ENCODE peak calls at places on chromosome 6, in five cellular contexts. A is type B pancreatic cell, H is cardiac muscle cell, T is HCT116, C is right lobe of liver. Y is an unnamed sample.

GRCh38 chr6:9204171-9204570 is 768.8 kb upstream of the SLC35B3 start:
- DNase-seq in A (no peak), H (no peak), T (peak; percentile 56), C (no peak), Y (peak; percentile 59)

GRCh38 chr6:14100098-14100497 is 17.5 kb upstream of the CD83 start:
- DNase-seq in A (no peak), H (no peak), T (no peak), C (no peak), Y (no peak)

GRCh38 chr6:167047554-167047953 is 48.4 kb downstream of the CEP43 start:
- DNase-seq in A (no peak), H (no peak), T (no peak), C (no peak), Y (no peak)

GRCh38 chr6:37517411-37517812 is 17.7 kb upstream of the CCDC167 start:
- DNase-seq in A (no peak), H (no peak), T (no peak), C (no peak), Y (no peak)

GRCh38 chr6:113630365-113630737 is 226.8 kb upstream of the MARCKS start:
- DNase-seq in A (no peak), H (no peak), T (no peak), C (no peak), Y (no peak)

GRCh38 chr6:8556370-8557018 is 121.1 kb upstream of the SLC35B3 start:
- DNase-seq in A (no peak), H (no peak), T (peak; percentile 16), C (no peak), Y (no peak)

GRCh38 chr6:7058250-7058923 is 49.4 kb upstream of the RREB1 start:
- DNase-seq in A (no peak), H (peak; percentile 34), T (peak; percentile 97), C (peak; percentile 59), Y (peak; percentile 76)

GRCh38 chr6:105784179-105784578 is 302.0 kb upstream of the PRDM1 start:
- DNase-seq in A (no peak), H (no peak), T (no peak), C (no peak), Y (no peak)

GRCh38 chr6:33014841-33015634 is 5.6 kb upstream of the HLA-DOA start:
- DNase-seq in A (no peak), H (peak; percentile 75), T (peak; percentile 78), C (no peak), Y (peak; percentile 78)

GRCh38 chr6:138500867-138501446 is 1.7 kb upstream of the NHSL1 start:
- DNase-seq in A (no peak), H (no peak), T (no peak), C (no peak), Y (no peak)

GRCh38 chr6:165662041-165662491 is 975 bp downstream of the PDE10A start:
- DNase-seq in A (no peak), H (peak; percentile 55), T (no peak), C (no peak), Y (peak; percentile 56)

GRCh38 chr6:137001287-137001976 is 43.3 kb downstream of the IL20RA start:
- DNase-seq in A (no peak), H (no peak), T (peak; percentile 74), C (no peak), Y (no peak)

GRCh38 chr6:158661156-158661555 is 11.3 kb downstream of the SYTL3 start:
- DNase-seq in A (no peak), H (no peak), T (no peak), C (no peak), Y (no peak)

GRCh38 chr6:139337830-139338229 is 36.6 kb downstream of the CITED2 start:
- DNase-seq in A (no peak), H (no peak), T (no peak), C (no peak), Y (no peak)

GRCh38 chr6:125444234-125444949 is 142.6 kb upstream of the HDDC2 start:
- DNase-seq in A (no peak), H (no peak), T (no peak), C (peak; percentile 52), Y (no peak)

GRCh38 chr6:151773382-151773781 is 34.1 kb upstream of the ESR1 start:
- DNase-seq in A (no peak), H (no peak), T (no peak), C (no peak), Y (no peak)

GRCh38 chr6:106685833-106686232 is 56.5 kb downstream of the QRSL1 start:
- DNase-seq in A (no peak), H (no peak), T (no peak), C (no peak), Y (no peak)

GRCh38 chr6:79127660-79128059 is 49.6 kb upstream of the PHIP start:
- DNase-seq in A (no peak), H (no peak), T (no peak), C (no peak), Y (peak; percentile 14)

GRCh38 chr6:130559166-130559565 is 193.3 kb downstream of the TMEM200A start:
- DNase-seq in A (no peak), H (no peak), T (no peak), C (no peak), Y (no peak)

GRCh38 chr6:50889492-50889891 is 70.8 kb downstream of the TFAP2B start:
- DNase-seq in A (no peak), H (no peak), T (no peak), C (no peak), Y (no peak)

GRCh38 chr6:56076033-56076432 is 171.3 kb downstream of the COL21A1 start:
- DNase-seq in A (no peak), H (no peak), T (no peak), C (no peak), Y (no peak)

GRCh38 chr6:87393026-87393622 is 14.6 kb upstream of the CFAP206 start:
- DNase-seq in A (no peak), H (peak; percentile 80), T (peak; percentile 62), C (no peak), Y (peak; percentile 38)

GRCh38 chr6:18488004-18488403 is 100.9 kb downstream of the RNF144B start:
- DNase-seq in A (no peak), H (no peak), T (no peak), C (no peak), Y (no peak)

GRCh38 chr6:31541059-31541657 is 645 bp downstream of the DDX39B start:
- DNase-seq in A (no peak), H (peak; percentile 42), T (no peak), C (no peak), Y (peak; percentile 69)

GRCh38 chr6:122717350-122717749 is 62.2 kb upstream of the FABP7 start:
- DNase-seq in A (no peak), H (peak; percentile 67), T (no peak), C (no peak), Y (no peak)

GRCh38 chr6:125918681-125919566 is 37.6 kb upstream of the HINT3 start:
- DNase-seq in A (no peak), H (no peak), T (no peak), C (no peak), Y (peak; percentile 66)

GRCh38 chr6:94424692-94425091 is 1005.3 kb upstream of the EPHA7 start:
- DNase-seq in A (no peak), H (no peak), T (no peak), C (no peak), Y (no peak)

GRCh38 chr6:33428219-33428890 is 8.5 kb downstream of the SYNGAP1 start:
- DNase-seq in A (no peak), H (peak; percentile 24), T (no peak), C (no peak), Y (peak; percentile 63)

GRCh38 chr6:142569676-142570075 is 267.9 kb downstream of the ADGRG6 start:
- DNase-seq in A (no peak), H (peak; percentile 1), T (peak; percentile 33), C (no peak), Y (no peak)

GRCh38 chr6:15288856-15289255 is 43.0 kb downstream of the JARID2 start:
- DNase-seq in A (no peak), H (no peak), T (no peak), C (no peak), Y (no peak)

GRCh38 chr6:15287670-15288069 is 41.8 kb downstream of the JARID2 start:
- DNase-seq in A (no peak), H (no peak), T (no peak), C (no peak), Y (no peak)

GRCh38 chr6:15283986-15284361 is 38.1 kb downstream of the JARID2 start:
- DNase-seq in A (no peak), H (no peak), T (no peak), C (no peak), Y (no peak)

GRCh38 chr6:15282334-15282733 is 36.5 kb downstream of the JARID2 start:
- DNase-seq in A (no peak), H (no peak), T (no peak), C (no peak), Y (no peak)

DNA sequence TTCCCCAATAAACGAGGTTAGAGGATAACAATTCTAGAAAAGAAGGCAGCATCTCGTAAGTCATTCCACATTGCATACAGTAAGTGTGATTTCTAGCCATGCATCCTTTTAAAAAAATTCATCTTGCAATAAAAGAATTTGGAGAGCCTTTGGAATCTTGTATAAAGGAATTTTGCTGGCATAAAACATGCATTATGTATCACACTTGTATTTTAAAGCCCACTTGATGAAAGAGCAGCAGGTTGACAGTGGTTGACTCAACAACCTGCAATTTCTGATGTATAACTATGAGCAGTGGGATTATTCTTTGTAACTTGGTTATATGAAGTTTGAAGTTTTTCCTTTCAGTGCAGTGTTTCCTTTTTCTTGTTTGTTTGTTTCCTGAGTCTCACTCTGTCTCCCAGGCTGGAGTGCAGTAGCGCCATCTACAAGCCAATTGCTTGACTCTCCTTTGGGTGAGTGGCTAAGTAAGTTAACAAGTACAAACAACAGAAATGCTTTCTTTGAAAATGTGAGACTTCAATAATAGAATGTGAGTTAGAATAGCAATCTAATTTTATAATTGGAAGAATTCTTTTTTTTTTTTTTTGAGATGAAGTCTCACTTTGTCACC is 39.9 kb downstream of the JARID2 start:
- DNase-seq in A (no peak), H (no peak), T (no peak), C (no peak), Y (no peak)
- TF ChIP-seq CTCF in A (no peak), H (peak; percentile 20), T (peak; percentile 15), C (no peak), Y (no peak)

DNA sequence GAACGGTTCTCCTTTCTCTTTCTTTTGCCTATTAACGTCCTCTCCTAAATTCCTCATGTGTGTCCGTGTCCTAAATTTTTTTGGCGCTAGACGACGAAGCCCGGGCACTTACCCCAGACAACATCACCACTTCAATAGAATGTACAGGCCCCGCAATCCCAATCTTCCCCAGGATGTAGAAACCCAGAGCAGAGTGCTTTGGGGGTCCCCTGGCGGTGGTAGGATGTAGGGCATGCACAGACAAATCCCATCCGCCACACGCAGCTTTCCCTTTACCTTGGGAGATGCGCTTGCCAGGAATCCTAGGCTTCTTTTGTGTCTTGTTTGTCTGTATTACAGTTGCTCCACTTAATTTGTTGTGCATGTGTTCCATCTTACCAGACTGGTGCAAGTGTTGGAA is 417.3 kb upstream of the ARID1B start:
- DNase-seq in A (no peak), H (peak; percentile 8), T (no peak), C (no peak), Y (no peak)
- TF ChIP-seq CTCF in A (peak; percentile 36), H (no peak), T (no peak), C (no peak), Y (no peak)

DNA sequence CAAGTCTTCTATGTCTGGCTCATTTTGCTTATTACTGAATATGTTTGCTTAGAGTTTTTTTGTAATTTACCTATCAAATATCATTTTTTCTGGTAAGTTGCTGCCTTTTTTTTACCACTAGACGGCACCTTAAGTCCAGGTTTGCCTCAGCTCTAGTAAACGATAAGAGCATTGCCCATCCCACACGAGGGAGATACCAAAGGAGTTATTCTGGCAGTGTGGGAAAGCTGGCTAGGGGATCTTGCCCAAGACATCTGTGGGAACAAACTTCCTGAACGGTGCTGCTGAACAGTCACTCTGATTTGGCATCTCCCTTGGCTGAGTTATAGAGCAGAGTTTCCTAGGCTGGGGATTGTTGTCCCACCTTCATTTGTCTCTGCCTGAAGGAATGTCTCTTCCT is 306.4 kb downstream of the COL12A1 start:
- DNase-seq in A (no peak), H (no peak), T (no peak), C (no peak), Y (no peak)
- TF ChIP-seq CTCF in A (no peak), H (peak; percentile 36), T (peak; percentile 22), C (no peak), Y (no peak)

GRCh38 chr6:25637946-25638345 is 14.1 kb upstream of the SCGN start:
- DNase-seq in A (no peak), H (peak; percentile 3), T (no peak), C (peak; percentile 60), Y (peak; percentile 52)
- TF ChIP-seq CTCF in A (no peak), H (no peak), T (peak; percentile 4), C (peak; percentile 25), Y (peak; percentile 28)

Y was measured in Calu3.